ENCODE peak calls at places on chromosomes 3 and 15, in five cellular contexts. Z, I, P, K and J are unnamed samples. For H3K4me1 and H3K27me3, the result is how much of the 10 kb centered on the place peaks cover.

GRCh38 chr3:149657458-149657795 is 398 bp downstream of the WWTR1 start:
- DNase-seq in P (peak), Z (no peak), I (no peak), K (peak), J (peak)

GRCh38 chr3:51773529-51773928 is 5.5 kb downstream of the IQCF6 start:
- DNase-seq in P (peak), Z (peak), K (no peak), I (no peak), J (no peak)

GRCh38 chr3:99920530-99921376 is 103.1 kb downstream of the CMSS1 start:
- DNase-seq in P (peak), Z (no peak), I (no peak), K (peak), J (peak)

GRCh38 chr15:65740148-65740547 is 51.9 kb downstream of the DENND4A start:
- DNase-seq in Z (no peak), P (no peak), K (no peak), I (no peak), J (no peak)

GRCh38 chr3:62875103-62876002 is at the start of gene CADPS:
- DNase-seq in P (peak), Z (peak), K (peak), I (no peak), J (peak)

GRCh38 chr15:48984811-48985352 is 21.2 kb upstream of the SHC4 start:
- DNase-seq in Z (no peak), P (peak), K (no peak), I (no peak), J (no peak)

GRCh38 chr3:146539315-146539714 is 5.1 kb downstream of the PLSCR1 start:
- DNase-seq in I (no peak), Z (no peak), K (no peak), P (no peak), J (no peak)

GRCh38 chr3:169604568-169604967 is 58.9 kb downstream of the MECOM start:
- DNase-seq in P (no peak), Z (no peak), K (no peak), I (no peak), J (no peak)

GRCh38 chr15:47903369-47903768 is 186.1 kb downstream of the SEMA6D start:
- DNase-seq in I (no peak), K (no peak), P (no peak), Z (no peak), J (no peak)

GRCh38 chr3:178795349-178795748 is 259.1 kb downstream of the KCNMB2 start:
- DNase-seq in P (no peak), Z (no peak), I (no peak), K (no peak), J (no peak)

GRCh38 chr3:58670506-58671125 is 4.0 kb upstream of the FAM3D start:
- DNase-seq in P (no peak), Z (no peak), K (no peak), I (no peak), J (no peak)

GRCh38 chr3:189629803-189630455 is 1.3 kb upstream of the TP63 start:
- DNase-seq in P (no peak), Z (no peak), I (no peak), K (no peak), J (no peak)

GRCh38 chr3:31981206-31982181 is at the start of the genes OSBPL10 and ZNF860:
- DNase-seq in Z (peak), K (peak), I (peak), P (peak), J (peak)

GRCh38 chr3:56787784-56788256 is 13.9 kb downstream of the ARHGEF3 start:
- DNase-seq in I (no peak), Z (no peak), P (no peak), K (no peak), J (no peak)

GRCh38 chr3:48826451-48826850 is 21.2 kb downstream of the PRKAR2A start:
- DNase-seq in I (no peak), Z (no peak), K (no peak), P (peak), J (no peak)

GRCh38 chr15:39362832-39363561 is 217.9 kb upstream of the THBS1 start:
- DNase-seq in I (no peak), Z (no peak), P (peak), K (peak), J (no peak)

GRCh38 chr3:36591959-36592358 is 172.4 kb downstream of the DCLK3 start:
- DNase-seq in I (no peak), P (no peak), Z (no peak), K (no peak), J (no peak)

GRCh38 chr3:149473314-149473990 is 1.0 kb upstream of the TM4SF4 start:
- DNase-seq in Z (no peak), K (peak), P (peak), I (no peak), J (peak)

GRCh38 chr15:66133247-66133646 is 120.3 kb downstream of the MEGF11 start:
- DNase-seq in P (no peak), Z (no peak), K (no peak), I (no peak), J (no peak)

GRCh38 chr3:113736548-113737089 is 9.4 kb downstream of the NAA50 start:
- DNase-seq in P (peak), I (no peak), K (peak), Z (peak), J (peak)

GRCh38 chr3:193977622-193978021 is 158.3 kb upstream of the HES1 start:
- DNase-seq in I (no peak), Z (no peak), P (no peak), K (no peak), J (no peak)

GRCh38 chr15:77335298-77335697 is 84.6 kb downstream of the PEAK1 start:
- DNase-seq in P (peak), K (no peak), Z (no peak), I (no peak), J (peak)

GRCh38 chr3:31265646-31266423 is 266.9 kb upstream of the STT3B start:
- DNase-seq in K (no peak), I (no peak), P (no peak), Z (no peak), J (no peak)

GRCh38 chr3:125115640-125116039 is 59.8 kb upstream of the HEG1 start:
- DNase-seq in Z (no peak), K (no peak), I (no peak), P (peak), J (no peak)

GRCh38 chr3:136120373-136121348 is 75.5 kb downstream of the MSL2 start:
- DNase-seq in Z (no peak), I (no peak), K (no peak), P (peak), J (no peak)

GRCh38 chr15:73991726-73992593 is at the start of gene STOML1:
- DNase-seq in K (peak), P (peak), Z (peak), I (peak), J (peak)

DNA sequence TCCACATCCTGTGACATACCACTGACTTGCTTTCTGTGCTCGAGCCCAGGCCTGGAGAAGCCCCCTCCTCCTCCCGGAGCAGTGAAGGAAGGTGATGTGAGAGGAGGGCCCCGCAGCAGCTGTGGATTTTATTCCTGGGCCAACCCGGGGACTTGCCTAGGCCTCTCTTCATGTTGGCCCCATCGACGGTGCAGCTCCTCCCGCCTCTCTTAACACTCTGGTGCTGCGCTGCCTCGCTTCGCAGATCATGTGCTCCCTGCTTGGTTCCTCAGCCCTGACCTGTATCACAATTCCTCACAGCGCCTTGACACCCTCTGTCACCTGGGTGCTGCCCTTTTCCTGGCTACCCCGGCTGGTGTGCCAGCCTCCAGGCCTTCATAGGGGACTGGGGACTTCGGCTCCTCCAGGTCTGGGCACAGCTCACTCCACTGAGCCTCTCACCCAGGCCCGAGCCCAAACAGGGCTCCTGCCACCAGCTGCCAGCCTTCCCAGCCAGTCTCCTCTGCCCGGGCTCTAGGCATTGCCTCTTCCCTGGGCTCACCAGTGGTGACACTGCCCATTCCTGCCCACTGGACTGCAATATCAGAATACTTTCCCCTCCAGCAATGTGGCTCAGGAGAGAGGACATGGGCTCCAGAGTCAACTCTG is 21.5 kb downstream of the MAGEF1 start:
- DNase-seq in P (no peak), K (no peak), Z (no peak), I (no peak), J (no peak)
- H3K4me1 ChIP-seq in P (under half), K (half or more), Z (under half), I (under half), J (under half)

DNA sequence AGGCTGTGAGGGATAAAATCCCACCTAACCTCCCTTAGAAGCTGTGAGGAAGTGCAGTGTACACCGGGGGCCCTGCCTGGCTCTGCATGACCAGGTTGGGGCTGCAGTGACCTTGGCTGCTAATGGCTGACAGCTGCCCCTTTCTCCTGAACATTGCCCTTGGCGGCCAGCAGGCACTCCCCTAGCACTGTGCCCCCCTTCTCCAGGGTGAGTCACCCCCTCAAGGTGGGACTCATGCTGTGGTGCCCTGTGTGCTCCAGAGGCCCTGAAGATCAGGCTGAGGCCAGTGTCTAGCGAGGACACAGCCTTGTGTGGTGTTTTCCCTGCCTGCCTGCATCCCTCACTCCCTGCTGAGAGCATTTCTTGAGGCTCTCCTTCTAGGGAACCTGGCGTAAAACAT is 21.0 kb upstream of the FGD5 start:
- DNase-seq in P (no peak), K (no peak), I (no peak), Z (no peak), J (no peak)
- H3K27me3 ChIP-seq in P (under half), K (under half), I (under half), Z (under half), J (under half)

DNA sequence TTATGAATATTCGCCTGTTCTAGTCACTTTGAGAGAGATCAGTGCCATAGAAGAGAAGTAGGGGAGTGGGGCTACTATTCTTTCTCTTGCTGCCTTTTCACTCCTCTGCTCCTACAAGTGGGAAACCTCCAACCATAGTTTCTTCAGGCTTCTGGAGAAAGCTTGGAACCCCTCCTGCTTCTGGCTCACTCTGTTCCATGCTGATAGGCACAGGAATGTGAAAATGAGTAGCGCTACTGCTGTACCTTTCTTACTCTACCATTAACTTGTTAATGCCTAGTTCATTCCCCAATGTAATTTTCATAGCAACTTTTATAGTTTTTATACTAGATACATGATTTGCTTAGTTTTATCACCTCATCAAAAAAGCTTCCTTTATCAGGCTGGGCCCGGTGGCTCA is 26.7 kb upstream of the JMJD7 start:
- DNase-seq in Z (no peak), P (no peak), K (no peak), I (no peak), J (no peak)
- H3K4me1 ChIP-seq in Z (half or more), P (under half), K (under half), I (under half), J (under half)

DNA sequence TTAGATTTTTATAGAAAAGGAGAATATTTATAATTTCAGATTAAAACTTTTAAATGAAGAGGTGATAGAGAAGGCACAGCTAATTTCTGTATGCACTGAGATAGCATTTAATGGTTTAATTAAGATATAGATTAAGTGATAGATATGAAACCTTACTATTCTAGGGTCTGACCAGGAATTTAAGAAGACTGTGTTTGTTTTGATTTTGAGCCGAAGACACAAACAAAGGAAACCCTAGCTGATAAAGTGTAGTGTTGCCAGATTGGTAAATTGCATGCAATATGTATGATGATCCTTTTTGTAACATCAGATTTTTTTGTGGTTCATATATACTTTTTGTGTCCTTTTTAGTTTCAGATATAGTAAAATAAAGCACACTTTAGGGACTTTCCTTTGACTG is 141.8 kb downstream of the ZPLD1 start:
- DNase-seq in Z (no peak), P (no peak), K (no peak), I (no peak), J (no peak)
- H3K27me3 ChIP-seq in Z (under half), P (under half), K (under half), I (under half), J (under half)

DNA sequence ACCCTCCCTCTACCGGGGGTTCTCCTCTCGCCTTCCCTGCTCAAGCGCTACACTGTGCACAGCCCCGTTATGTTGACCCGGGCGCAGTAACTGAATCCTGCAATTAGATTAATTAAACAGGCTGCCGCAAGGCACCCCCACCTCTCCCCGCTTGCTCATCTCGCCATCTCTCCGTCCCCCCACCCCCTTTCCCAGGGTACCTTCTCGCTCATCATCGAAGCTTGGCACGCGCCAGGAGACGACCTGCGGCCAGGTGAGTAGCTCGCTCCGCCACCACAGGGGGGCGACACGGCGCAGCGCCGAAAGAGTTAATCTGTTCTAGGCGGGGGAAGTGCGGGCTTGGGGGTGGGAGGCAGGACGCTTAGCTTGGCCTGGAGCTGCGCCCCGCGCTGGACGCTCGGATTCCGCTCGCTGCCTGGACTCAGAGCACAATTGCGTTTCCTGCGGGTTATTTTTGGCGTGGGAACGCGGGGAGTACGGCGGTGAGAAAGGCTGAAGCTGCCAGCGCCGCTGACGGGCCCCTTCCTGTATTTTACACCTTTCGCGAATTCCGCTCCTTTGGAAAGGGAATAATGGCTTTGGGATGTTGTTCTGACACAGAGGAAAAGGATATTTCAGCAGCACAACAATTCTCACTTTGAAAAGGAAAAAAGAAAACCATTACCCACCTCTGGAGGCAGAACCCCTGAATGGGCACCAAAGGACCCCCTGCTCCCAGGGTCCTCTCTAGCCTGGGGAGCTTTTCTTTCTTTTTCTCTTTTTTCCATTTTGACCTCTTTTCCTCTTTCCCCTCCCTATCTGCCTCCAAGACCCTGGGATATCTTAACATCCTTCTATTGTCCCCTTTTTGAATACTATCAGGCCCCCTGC is 1.5 kb downstream of the DLL4 start:
- DNase-seq in Z (peak), P (peak), K (peak), I (no peak), J (peak)
- H3K4me1 ChIP-seq in Z (under half), P (under half), K (half or more), I (under half), J (under half)

GRCh38 chr15:96362001-96362758 is 31.7 kb downstream of the NR2F2 start:
- DNase-seq in Z (no peak), P (no peak), I (no peak), K (no peak), J (no peak)
- H3K27me3 ChIP-seq in Z (half or more), P (under half), I (under half), K (half or more), J (half or more)

DNA sequence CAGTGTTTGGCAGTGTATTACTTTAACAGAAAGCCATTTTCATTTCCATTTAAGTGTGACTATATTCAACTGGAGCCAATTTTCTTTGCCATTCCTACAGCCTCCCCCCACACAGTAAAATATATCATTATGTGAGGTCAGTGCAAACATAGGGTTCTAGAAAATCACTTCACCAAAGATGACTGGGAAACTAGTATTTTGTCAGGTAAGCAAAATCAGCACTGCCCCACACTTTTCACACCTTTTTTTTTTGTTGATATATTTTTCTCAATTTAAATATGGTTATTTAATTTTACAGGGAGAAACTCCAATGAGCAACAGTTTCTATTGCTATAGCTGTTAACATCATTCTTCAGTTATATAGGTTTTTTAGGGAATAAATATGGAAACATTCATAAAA is 29.7 kb downstream of the MKRN2OS start:
- DNase-seq in P (no peak), K (no peak), I (no peak), Z (no peak), J (no peak)
- H3K4me1 ChIP-seq in P (under half), K (under half), I (under half), Z (under half), J (under half)

DNA sequence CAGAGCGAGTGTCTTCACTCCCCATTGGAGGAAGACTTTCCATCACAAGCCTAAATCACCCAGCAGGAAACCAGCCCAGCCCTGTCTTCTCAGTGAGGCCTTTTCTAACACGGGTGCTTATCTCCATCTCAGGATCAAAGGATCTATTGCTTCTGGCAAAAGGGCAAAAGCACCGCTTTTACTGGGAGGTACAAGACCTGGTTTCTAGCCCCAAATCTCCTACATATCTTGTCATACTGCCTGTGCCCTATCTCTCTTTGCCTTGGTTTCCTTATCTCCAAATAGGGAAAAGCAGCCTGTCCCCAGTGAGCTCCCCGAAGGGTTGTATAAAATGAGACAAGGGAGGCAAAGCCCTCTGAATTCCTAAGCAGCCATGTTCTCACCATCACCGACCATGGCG is 5.2 kb downstream of the GLB1 start:
- DNase-seq in K (no peak), I (no peak), Z (no peak), P (no peak), J (no peak)
- H3K27me3 ChIP-seq in K (under half), I (under half), Z (under half), P (under half), J (under half)